ENCODE peak calls at places on chromosomes 5 and 9, in ten cellular contexts. I is A549; Y is ELR; G is endothelial cell; X is activated CD4-positive, alpha-beta T cell treated with anti-CD3 and anti-CD28 coated beads for 24 hours; Q is aorta; V is sciatic nerve; F is posterior vena cava; O is substantia nigra; A is cardiac muscle cell. Z is an unnamed sample.

GRCh38 chr5:73143716-73144115 is 23.3 kb downstream of the TMEM171 start:
- DNase-seq in I (no peak), Y (no peak), G (no peak), X (no peak), Q (no peak), V (no peak), F (no peak), O (no peak), A (no peak), Z (no peak)

GRCh38 chr5:87385794-87386193 is 26.9 kb downstream of the CCNH start:
- DNase-seq in I (no peak), Y (no peak), G (no peak), X (no peak), Q (no peak), V (no peak), F (no peak), O (no peak), A (no peak), Z (no peak)

GRCh38 chr9:87579761-87580626 is 82.3 kb downstream of the DAPK1 start:
- DNase-seq in I (no peak), Y (no peak), G (no peak), X (no peak), Q (no peak), V (no peak), F (no peak), O (no peak), A (no peak), Z (no peak)

GRCh38 chr9:89177021-89177400 is 1.6 kb downstream of the SHC3 start:
- DNase-seq in I (no peak), Y (peak), G (no peak), X (no peak), Q (no peak), V (no peak), F (no peak), O (no peak), A (peak), Z (no peak)

GRCh38 chr5:96242536-96242935 is 190.5 kb downstream of the PCSK1 start:
- DNase-seq in I (no peak), Y (peak), G (no peak), X (no peak), Q (no peak), V (no peak), F (no peak), O (no peak), A (no peak), Z (no peak)

GRCh38 chr9:95115104-95115503 is 202.4 kb downstream of the FANCC start:
- DNase-seq in I (no peak), Y (no peak), G (no peak), X (no peak), Q (no peak), V (no peak), F (no peak), O (no peak), A (no peak), Z (no peak)

GRCh38 chr5:98482321-98483111 is 290.9 kb upstream of the RGMB start:
- DNase-seq in I (no peak), Y (peak), G (no peak), X (no peak), Q (no peak), V (no peak), F (no peak), O (no peak), A (no peak), Z (no peak)

GRCh38 chr5:8905021-8905420 is 640.9 kb downstream of the SEMA5A start:
- DNase-seq in I (no peak), Y (peak), G (no peak), X (no peak), Q (no peak), V (no peak), F (no peak), O (no peak), A (peak), Z (no peak)

GRCh38 chr9:3863114-3863528 is 337.3 kb upstream of the RFX3 start:
- DNase-seq in I (peak), Y (peak), G (no peak), X (no peak), Q (no peak), V (no peak), F (no peak), O (peak), A (peak), Z (no peak)

GRCh38 chr9:124284940-124285441 is 27.2 kb downstream of the NEK6 start:
- DNase-seq in I (no peak), Y (no peak), G (no peak), X (no peak), Q (no peak), V (peak), F (no peak), O (peak), A (peak), Z (no peak)

GRCh38 chr5:66840527-66841013 is 244.4 kb downstream of the MAST4 start:
- DNase-seq in I (no peak), Y (no peak), G (no peak), X (no peak), Q (no peak), V (no peak), F (no peak), O (no peak), A (no peak), Z (no peak)

GRCh38 chr5:55582256-55582655 is 47.5 kb upstream of the PLPP1 start:
- DNase-seq in I (no peak), Y (no peak), G (no peak), X (no peak), Q (no peak), V (no peak), F (no peak), O (no peak), A (no peak), Z (no peak)

GRCh38 chr9:104073770-104074133 is 20.4 kb upstream of the SMC2 start:
- DNase-seq in I (no peak), Y (no peak), G (no peak), X (no peak), Q (no peak), V (no peak), F (no peak), O (no peak), A (no peak), Z (peak)

GRCh38 chr9:81849631-81850259 is 78.5 kb upstream of the SPATA31D4 start:
- DNase-seq in I (no peak), Y (peak), G (no peak), X (no peak), Q (no peak), V (no peak), F (no peak), O (no peak), A (no peak), Z (no peak)

GRCh38 chr9:93159601-93160418 is 24.1 kb upstream of the WNK2 start:
- DNase-seq in I (peak), Y (peak), G (peak), X (peak), Q (peak), V (peak), F (peak), O (peak), A (peak), Z (peak)

GRCh38 chr9:6869081-6869948 is 111.5 kb downstream of the KDM4C start:
- DNase-seq in I (no peak), Y (no peak), G (no peak), X (no peak), Q (no peak), V (no peak), F (no peak), O (no peak), A (peak), Z (no peak)

GRCh38 chr9:87678650-87679355 is 47.1 kb upstream of the CTSL start:
- DNase-seq in I (peak), Y (peak), G (peak), X (peak), Q (no peak), V (peak), F (no peak), O (peak), A (peak), Z (peak)

GRCh38 chr5:77431286-77431685 is 60.8 kb downstream of the WDR41 start:
- DNase-seq in I (no peak), Y (peak), G (no peak), X (no peak), Q (no peak), V (no peak), F (no peak), O (no peak), A (no peak), Z (no peak)

GRCh38 chr5:171162602-171163001 is 146.4 kb upstream of the TLX3 start:
- DNase-seq in I (peak), Y (peak), G (peak), X (no peak), Q (no peak), V (no peak), F (no peak), O (no peak), A (peak), Z (no peak)

GRCh38 chr9:13791816-13792215 is 512.3 kb upstream of the MPDZ start:
- DNase-seq in I (no peak), Y (no peak), G (no peak), X (no peak), Q (no peak), V (no peak), F (no peak), O (no peak), A (no peak), Z (no peak)

GRCh38 chr9:78357165-78357873 is 60.4 kb downstream of the PSAT1 start:
- DNase-seq in I (no peak), Y (no peak), G (no peak), X (no peak), Q (no peak), V (no peak), F (no peak), O (no peak), A (no peak), Z (no peak)

GRCh38 chr9:87324613-87325194 is 173.0 kb upstream of the DAPK1 start:
- DNase-seq in I (peak), Y (peak), G (no peak), X (no peak), Q (no peak), V (no peak), F (no peak), O (no peak), A (peak), Z (no peak)

GRCh38 chr5:139131062-139131856 is 66.9 kb downstream of the SIL1 start:
- DNase-seq in I (no peak), Y (no peak), G (no peak), X (no peak), Q (peak), V (peak), F (peak), O (peak), A (peak), Z (no peak)

GRCh38 chr5:72178910-72179815 is 71.9 kb downstream of the MAP1B start:
- DNase-seq in I (peak), Y (peak), G (no peak), X (no peak), Q (peak), V (peak), F (peak), O (peak), A (peak), Z (no peak)

GRCh38 chr9:76576344-76576743 is 117.4 kb downstream of the GCNT1 start:
- DNase-seq in I (no peak), Y (peak), G (no peak), X (peak), Q (no peak), V (no peak), F (no peak), O (no peak), A (peak), Z (no peak)

GRCh38 chr9:128406848-128407391 is 13.7 kb upstream of the CERCAM start:
- DNase-seq in I (no peak), Y (peak), G (no peak), X (no peak), Q (no peak), V (no peak), F (no peak), O (no peak), A (peak), Z (no peak)